ENCODE peak calls at places on chromosomes 2 and 18, in five cellular contexts. L is astrocyte, D is fibroblast of the aortic adventitia, F is heart left ventricle, C is fibroblast of lung. Z is an unnamed sample.

GRCh38 chr18:29712785-29713184 is 1329.8 kb downstream of the DSC3 start:
- DNase-seq in F (no peak), C (peak), D (peak), L (peak), Z (no peak)

GRCh38 chr2:52342458-52342857 is 1310.5 kb upstream of the NRXN1 start:
- DNase-seq in F (no peak), D (no peak), L (peak), C (no peak), Z (no peak)

GRCh38 chr18:53261241-53261640 is 921.2 kb downstream of the DCC start:
- DNase-seq in D (no peak), L (no peak), F (no peak), C (no peak), Z (no peak)

GRCh38 chr2:54428401-54428800 is 27.7 kb upstream of the SPTBN1 start:
- DNase-seq in C (peak), L (peak), D (peak), F (peak), Z (peak)

GRCh38 chr2:124796647-124797437 is 771.8 kb downstream of the CNTNAP5 start:
- DNase-seq in L (peak), F (no peak), D (peak), C (peak), Z (no peak)

GRCh38 chr2:191916826-191917225 is 69.9 kb upstream of the CAVIN2 start:
- DNase-seq in D (peak), C (no peak), L (no peak), F (no peak), Z (no peak)

GRCh38 chr2:63712748-63713147 is 124.0 kb downstream of the MDH1 start:
- DNase-seq in C (peak), L (no peak), D (peak), F (no peak), Z (no peak)

GRCh38 chr18:54222922-54223567 is 1.4 kb downstream of the MBD2 start:
- DNase-seq in D (peak), C (no peak), L (no peak), F (no peak), Z (no peak)

GRCh38 chr18:50193796-50194622 is 938 bp downstream of the MYO5B start:
- DNase-seq in L (no peak), F (no peak), C (no peak), D (no peak), Z (no peak)

GRCh38 chr2:85681354-85681728 is 12.8 kb upstream of the GNLY start:
- DNase-seq in C (no peak), D (no peak), F (no peak), L (no peak), Z (no peak)

GRCh38 chr2:102735431-102736130 is 26.2 kb upstream of the TMEM182 start:
- DNase-seq in F (no peak), C (peak), L (peak), D (peak), Z (peak)

DNA sequence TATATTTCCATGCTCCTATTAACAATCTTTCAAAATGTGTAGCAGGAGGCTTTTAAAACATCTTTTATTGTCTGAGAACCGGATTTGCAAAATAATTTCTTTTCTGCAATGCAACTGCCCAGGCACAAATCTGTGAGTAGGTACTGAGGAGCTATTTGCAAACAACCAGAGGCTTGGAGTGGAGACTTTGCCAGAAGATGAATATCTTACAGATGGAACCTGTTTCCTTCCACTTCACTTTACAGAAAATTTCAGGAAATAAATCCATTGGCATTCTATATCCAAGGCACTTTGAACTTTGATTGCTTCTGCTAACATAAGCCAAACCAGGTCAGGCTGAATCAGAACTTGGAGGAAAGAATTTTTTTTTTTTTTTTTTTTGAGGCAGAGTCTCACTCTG is 237.4 kb upstream of the REV1 start:
- DNase-seq in D (no peak), C (no peak), F (no peak), L (peak), Z (no peak)
- H3K4me3 ChIP-seq in D (no peak), C (no peak), F (no peak), L (no peak), Z (no peak)

GRCh38 chr2:241859436-241860183 is 916 bp upstream of the PDCD1 start:
- DNase-seq in D (peak), C (no peak), L (no peak), F (peak), Z (peak)
- TF ChIP-seq CTCF in D (no peak), C (peak), L (no peak), F (no peak), Z (peak)

DNA sequence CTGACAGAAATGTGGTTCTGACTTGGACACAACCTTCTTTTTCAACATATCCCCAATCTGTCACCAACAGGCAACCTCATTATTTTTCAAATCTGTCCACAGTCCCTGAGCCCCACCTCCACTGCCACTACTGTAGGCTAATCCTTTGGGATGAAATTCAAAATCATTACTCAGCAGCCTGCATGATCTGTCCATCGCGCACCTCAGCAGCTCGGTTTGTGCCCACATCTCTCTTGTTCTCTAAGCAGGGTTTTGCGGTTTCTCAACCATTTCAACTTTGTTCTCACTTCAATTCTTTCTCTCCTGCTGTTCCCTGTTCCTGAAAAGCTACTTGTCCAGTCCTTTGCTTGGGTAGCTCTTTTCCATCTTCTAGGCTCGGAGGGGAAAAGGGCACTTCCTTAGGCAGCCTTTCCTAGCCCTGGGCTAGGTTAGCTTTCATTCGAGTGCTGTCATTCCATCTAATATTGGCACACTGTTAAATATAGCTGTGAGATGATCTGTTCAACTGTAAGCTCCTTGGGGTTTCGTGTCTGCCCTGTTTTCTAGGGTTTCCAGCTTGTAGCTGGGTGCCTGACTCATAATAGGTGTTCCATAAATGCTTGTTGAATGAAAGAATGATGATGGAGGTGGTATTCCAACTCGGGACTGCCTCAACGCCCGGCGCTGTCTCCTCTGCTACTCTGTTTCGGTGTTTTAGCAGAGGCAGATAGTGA is 653 bp upstream of the ANKAR start:
- DNase-seq in C (peak), L (no peak), D (no peak), F (no peak), Z (no peak)
- H3K4me3 ChIP-seq in C (peak), L (peak), D (peak), F (peak), Z (peak)

GRCh38 chr2:43246641-43247040 is 20.2 kb upstream of the ZFP36L2 start:
- DNase-seq in L (no peak), C (no peak), F (no peak), D (no peak), Z (peak)
- TF ChIP-seq CTCF in L (no peak), C (no peak), F (no peak), D (no peak), Z (no peak)

GRCh38 chr18:32661486-32662299 is 111.1 kb downstream of the KLHL14 start:
- DNase-seq in D (no peak), C (peak), F (no peak), L (peak), Z (peak)
- H3K4me3 ChIP-seq in D (no peak), C (no peak), F (no peak), L (no peak), Z (no peak)

Z was measured in fibroblast of pulmonary artery.